ENCODE peak calls at places on chromosomes 3 and 15, in eight cellular contexts. One of them, this sample, is unnamed.

GRCh38 chr3:195075199-195075940 is 195.6 kb downstream of the XXYLT1 start:
- DNase-seq in astrocyte of the spinal cord: peak; percentile 37
- DNase-seq in colonic mucosa: no peak
- DNase-seq in A549: no peak
- DNase-seq in progenitor cell of endocrine pancreas: no peak
- DNase-seq in PC-9: no peak
- DNase-seq in epithelial cell of esophagus: no peak
- DNase-seq in thyroid gland: peak; percentile 2
- DNase-seq in this sample: no peak

GRCh38 chr3:79724206-79724605 is 43.6 kb downstream of the ROBO1 start:
- DNase-seq in astrocyte of the spinal cord: no peak
- DNase-seq in colonic mucosa: no peak
- DNase-seq in A549: no peak
- DNase-seq in progenitor cell of endocrine pancreas: no peak
- DNase-seq in PC-9: no peak
- DNase-seq in epithelial cell of esophagus: no peak
- DNase-seq in thyroid gland: peak; percentile 54
- DNase-seq in this sample: no peak

GRCh38 chr3:9902372-9903237 is at the start of gene IL17RE:
- DNase-seq in astrocyte of the spinal cord: no peak
- DNase-seq in colonic mucosa: peak; percentile 89
- DNase-seq in A549: no peak
- DNase-seq in progenitor cell of endocrine pancreas: no peak
- DNase-seq in PC-9: peak; percentile 61
- DNase-seq in epithelial cell of esophagus: peak; percentile 60
- DNase-seq in thyroid gland: peak; percentile 69
- DNase-seq in this sample: no peak

GRCh38 chr3:69178100-69178499 is 55.7 kb upstream of the LMOD3 start:
- DNase-seq in astrocyte of the spinal cord: no peak
- DNase-seq in colonic mucosa: no peak
- DNase-seq in A549: no peak
- DNase-seq in progenitor cell of endocrine pancreas: no peak
- DNase-seq in PC-9: no peak
- DNase-seq in epithelial cell of esophagus: no peak
- DNase-seq in thyroid gland: no peak
- DNase-seq in this sample: no peak

GRCh38 chr3:145094355-145094941 is 1066.5 kb downstream of the PLOD2 start:
- DNase-seq in astrocyte of the spinal cord: peak; percentile 78
- DNase-seq in colonic mucosa: no peak
- DNase-seq in A549: peak; percentile 2
- DNase-seq in progenitor cell of endocrine pancreas: no peak
- DNase-seq in PC-9: no peak
- DNase-seq in epithelial cell of esophagus: peak; percentile 65
- DNase-seq in thyroid gland: no peak
- DNase-seq in this sample: peak; percentile 62

GRCh38 chr3:188421836-188422540 is 268.0 kb downstream of the LPP start:
- DNase-seq in astrocyte of the spinal cord: no peak
- DNase-seq in colonic mucosa: peak; percentile 23
- DNase-seq in A549: no peak
- DNase-seq in progenitor cell of endocrine pancreas: no peak
- DNase-seq in PC-9: no peak
- DNase-seq in epithelial cell of esophagus: no peak
- DNase-seq in thyroid gland: no peak
- DNase-seq in this sample: no peak

GRCh38 chr15:62094398-62094797 is 27.6 kb downstream of the C2CD4A start:
- DNase-seq in astrocyte of the spinal cord: no peak
- DNase-seq in colonic mucosa: no peak
- DNase-seq in A549: no peak
- DNase-seq in progenitor cell of endocrine pancreas: no peak
- DNase-seq in PC-9: no peak
- DNase-seq in epithelial cell of esophagus: no peak
- DNase-seq in thyroid gland: no peak
- DNase-seq in this sample: no peak

GRCh38 chr3:122560680-122561079 is 3.4 kb downstream of the PARP9 start:
- DNase-seq in astrocyte of the spinal cord: peak; percentile 75
- DNase-seq in colonic mucosa: peak; percentile 63
- DNase-seq in A549: peak; percentile 58
- DNase-seq in progenitor cell of endocrine pancreas: peak; percentile 18
- DNase-seq in PC-9: peak; percentile 36
- DNase-seq in epithelial cell of esophagus: peak; percentile 78
- DNase-seq in thyroid gland: peak; percentile 53
- DNase-seq in this sample: peak; percentile 67

GRCh38 chr15:34327906-34328305 is 9.7 kb downstream of the SLC12A6 start:
- DNase-seq in astrocyte of the spinal cord: no peak
- DNase-seq in colonic mucosa: no peak
- DNase-seq in A549: no peak
- DNase-seq in progenitor cell of endocrine pancreas: no peak
- DNase-seq in PC-9: no peak
- DNase-seq in epithelial cell of esophagus: no peak
- DNase-seq in thyroid gland: no peak
- DNase-seq in this sample: no peak

GRCh38 chr15:50162988-50163718 is 18.8 kb upstream of the SLC27A2 start:
- DNase-seq in astrocyte of the spinal cord: no peak
- DNase-seq in colonic mucosa: no peak
- DNase-seq in A549: no peak
- DNase-seq in progenitor cell of endocrine pancreas: no peak
- DNase-seq in PC-9: no peak
- DNase-seq in epithelial cell of esophagus: peak; percentile 55
- DNase-seq in thyroid gland: no peak
- DNase-seq in this sample: peak; percentile 69

GRCh38 chr15:69668049-69668705 is 215.6 kb downstream of the RPLP1 start:
- DNase-seq in astrocyte of the spinal cord: no peak
- DNase-seq in colonic mucosa: no peak
- DNase-seq in A549: no peak
- DNase-seq in progenitor cell of endocrine pancreas: no peak
- DNase-seq in PC-9: no peak
- DNase-seq in epithelial cell of esophagus: no peak
- DNase-seq in thyroid gland: no peak
- DNase-seq in this sample: no peak

GRCh38 chr3:32297366-32297765 is 58.9 kb downstream of the CMTM8 start:
- DNase-seq in astrocyte of the spinal cord: no peak
- DNase-seq in colonic mucosa: no peak
- DNase-seq in A549: no peak
- DNase-seq in progenitor cell of endocrine pancreas: no peak
- DNase-seq in PC-9: no peak
- DNase-seq in epithelial cell of esophagus: no peak
- DNase-seq in thyroid gland: no peak
- DNase-seq in this sample: no peak

GRCh38 chr15:70252056-70252935 is 154.6 kb upstream of the TLE3 start:
- DNase-seq in astrocyte of the spinal cord: no peak
- DNase-seq in colonic mucosa: no peak
- DNase-seq in A549: no peak
- DNase-seq in progenitor cell of endocrine pancreas: no peak
- DNase-seq in PC-9: no peak
- DNase-seq in epithelial cell of esophagus: peak; percentile 52
- DNase-seq in thyroid gland: no peak
- DNase-seq in this sample: peak; percentile 43

GRCh38 chr3:107227091-107227490 is 150.1 kb upstream of the CCDC54 start:
- DNase-seq in astrocyte of the spinal cord: peak; percentile 64
- DNase-seq in colonic mucosa: no peak
- DNase-seq in A549: no peak
- DNase-seq in progenitor cell of endocrine pancreas: no peak
- DNase-seq in PC-9: no peak
- DNase-seq in epithelial cell of esophagus: no peak
- DNase-seq in thyroid gland: no peak
- DNase-seq in this sample: peak; percentile 34

GRCh38 chr3:38005076-38006020 is 14.8 kb downstream of the VILL start:
- DNase-seq in astrocyte of the spinal cord: peak; percentile 38
- DNase-seq in colonic mucosa: peak; percentile 68
- DNase-seq in A549: no peak
- DNase-seq in progenitor cell of endocrine pancreas: no peak
- DNase-seq in PC-9: no peak
- DNase-seq in epithelial cell of esophagus: no peak
- DNase-seq in thyroid gland: peak; percentile 91
- DNase-seq in this sample: peak; percentile 54

GRCh38 chr3:49872801-49873281 is 3.1 kb upstream of the CAMKV start:
- DNase-seq in astrocyte of the spinal cord: no peak
- DNase-seq in colonic mucosa: no peak
- DNase-seq in A549: no peak
- DNase-seq in progenitor cell of endocrine pancreas: no peak
- DNase-seq in PC-9: no peak
- DNase-seq in epithelial cell of esophagus: no peak
- DNase-seq in thyroid gland: peak; percentile 55
- DNase-seq in this sample: no peak

GRCh38 chr15:95919460-95919859 is 411.0 kb upstream of the NR2F2 start:
- DNase-seq in astrocyte of the spinal cord: no peak
- DNase-seq in colonic mucosa: no peak
- DNase-seq in A549: no peak
- DNase-seq in progenitor cell of endocrine pancreas: no peak
- DNase-seq in PC-9: no peak
- DNase-seq in epithelial cell of esophagus: no peak
- DNase-seq in thyroid gland: no peak
- DNase-seq in this sample: no peak

GRCh38 chr15:35092846-35093245 is 7.8 kb upstream of the NANOGP8 start:
- DNase-seq in astrocyte of the spinal cord: no peak
- DNase-seq in colonic mucosa: no peak
- DNase-seq in A549: no peak
- DNase-seq in progenitor cell of endocrine pancreas: no peak
- DNase-seq in PC-9: no peak
- DNase-seq in epithelial cell of esophagus: no peak
- DNase-seq in thyroid gland: no peak
- DNase-seq in this sample: no peak

GRCh38 chr3:25663324-25664065 is 1.2 kb downstream of the TOP2B start:
- DNase-seq in astrocyte of the spinal cord: peak; percentile 44
- DNase-seq in colonic mucosa: peak; percentile 49
- DNase-seq in A549: peak; percentile 22
- DNase-seq in progenitor cell of endocrine pancreas: no peak
- DNase-seq in PC-9: no peak
- DNase-seq in epithelial cell of esophagus: peak; percentile 33
- DNase-seq in thyroid gland: no peak
- DNase-seq in this sample: peak; percentile 39
- TF ChIP-seq CTCF in astrocyte of the spinal cord: no peak
- TF ChIP-seq CTCF in colonic mucosa: no peak
- TF ChIP-seq CTCF in A549: no peak
- TF ChIP-seq CTCF in progenitor cell of endocrine pancreas: no peak
- TF ChIP-seq CTCF in PC-9: no peak
- TF ChIP-seq CTCF in epithelial cell of esophagus: no peak
- TF ChIP-seq CTCF in thyroid gland: no peak
- TF ChIP-seq CTCF in this sample: no peak

DNA sequence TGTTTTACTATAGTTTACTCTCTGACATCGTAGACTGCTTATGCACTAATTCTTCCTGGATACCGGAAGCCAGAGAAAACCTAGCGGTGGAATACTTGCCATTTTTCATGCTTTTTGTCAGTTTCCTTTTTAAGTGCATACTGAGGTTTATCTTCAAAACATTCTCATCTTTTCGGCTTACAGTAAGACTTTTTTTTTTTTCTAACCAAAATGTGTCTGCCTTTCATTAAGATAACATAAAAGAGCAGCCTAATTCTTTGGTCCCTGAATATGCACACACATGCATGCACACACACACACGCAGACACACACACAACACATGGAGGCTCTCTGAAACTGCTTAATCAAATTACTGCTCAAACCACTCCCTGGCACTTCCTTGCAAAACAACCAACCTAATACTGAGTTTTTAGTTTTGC is 1.3 kb downstream of the ZNF445 start:
- DNase-seq in astrocyte of the spinal cord: peak; percentile 38
- DNase-seq in colonic mucosa: no peak
- DNase-seq in A549: no peak
- DNase-seq in progenitor cell of endocrine pancreas: no peak
- DNase-seq in PC-9: no peak
- DNase-seq in epithelial cell of esophagus: peak; percentile 4
- DNase-seq in thyroid gland: no peak
- DNase-seq in this sample: peak; percentile 21
- TF ChIP-seq CTCF in astrocyte of the spinal cord: no peak
- TF ChIP-seq CTCF in colonic mucosa: no peak
- TF ChIP-seq CTCF in A549: no peak
- TF ChIP-seq CTCF in progenitor cell of endocrine pancreas: no peak
- TF ChIP-seq CTCF in PC-9: no peak
- TF ChIP-seq CTCF in epithelial cell of esophagus: no peak
- TF ChIP-seq CTCF in thyroid gland: no peak
- TF ChIP-seq CTCF in this sample: no peak

GRCh38 chr3:120852412-120852811 is 55.6 kb upstream of the STXBP5L start:
- DNase-seq in astrocyte of the spinal cord: no peak
- DNase-seq in colonic mucosa: no peak
- DNase-seq in A549: no peak
- DNase-seq in progenitor cell of endocrine pancreas: no peak
- DNase-seq in PC-9: no peak
- DNase-seq in epithelial cell of esophagus: no peak
- DNase-seq in thyroid gland: no peak
- DNase-seq in this sample: no peak
- TF ChIP-seq CTCF in astrocyte of the spinal cord: no peak
- TF ChIP-seq CTCF in colonic mucosa: no peak
- TF ChIP-seq CTCF in A549: no peak
- TF ChIP-seq CTCF in progenitor cell of endocrine pancreas: no peak
- TF ChIP-seq CTCF in PC-9: no peak
- TF ChIP-seq CTCF in epithelial cell of esophagus: no peak
- TF ChIP-seq CTCF in thyroid gland: no peak
- TF ChIP-seq CTCF in this sample: no peak

GRCh38 chr3:161875483-161875882 is 378.9 kb downstream of the OTOL1 start:
- DNase-seq in astrocyte of the spinal cord: no peak
- DNase-seq in colonic mucosa: no peak
- DNase-seq in A549: no peak
- DNase-seq in progenitor cell of endocrine pancreas: no peak
- DNase-seq in PC-9: no peak
- DNase-seq in epithelial cell of esophagus: peak; percentile 22
- DNase-seq in thyroid gland: no peak
- DNase-seq in this sample: no peak
- TF ChIP-seq CTCF in astrocyte of the spinal cord: no peak
- TF ChIP-seq CTCF in colonic mucosa: no peak
- TF ChIP-seq CTCF in A549: no peak
- TF ChIP-seq CTCF in progenitor cell of endocrine pancreas: no peak
- TF ChIP-seq CTCF in PC-9: no peak
- TF ChIP-seq CTCF in epithelial cell of esophagus: no peak
- TF ChIP-seq CTCF in thyroid gland: no peak
- TF ChIP-seq CTCF in this sample: no peak